ENCODE peak calls at places on chromosomes 5 and 9, in eight cellular contexts. Z is hepatocyte, G is heart right ventricle, U is psoas muscle, B is sigmoid colon, S is lung, A is kidney, F is uterus. V is an unnamed sample. For H3K4me1, the result is how much of the 10 kb centered on the place peaks cover.

GRCh38 chr9:121160025-121160424 is 41.6 kb downstream of the RAB14 start:
- DNase-seq in U (no peak), G (no peak), A (no peak), B (no peak), S (no peak), F (no peak), Z (no peak), V (no peak)

GRCh38 chr9:70551391-70551790 is 136.9 kb upstream of the KLF9 start:
- DNase-seq in F (no peak), S (no peak), U (no peak), B (no peak), A (no peak), Z (no peak), G (no peak), V (no peak)

GRCh38 chr9:89655990-89656657 is 51.3 kb downstream of the GADD45G start:
- DNase-seq in Z (no peak), B (peak), G (no peak), S (no peak), F (peak), U (no peak), A (no peak), V (no peak)

GRCh38 chr5:31385774-31386537 is 145.9 kb downstream of the DROSHA start:
- DNase-seq in B (no peak), Z (no peak), S (no peak), A (no peak), G (no peak), U (no peak), F (no peak), V (no peak)

GRCh38 chr9:118000581-118000980 is 296.4 kb downstream of the TLR4 start:
- DNase-seq in B (no peak), S (no peak), F (no peak), A (no peak), Z (no peak), G (no peak), U (no peak), V (no peak)

GRCh38 chr5:138138949-138139775 is at the start of gene NME5:
- DNase-seq in F (peak), S (peak), A (peak), U (peak), Z (peak), B (peak), G (peak), V (peak)

GRCh38 chr5:177972613-177973012 is 23.4 kb downstream of the PROP1 start:
- DNase-seq in F (no peak), U (no peak), G (no peak), S (no peak), B (no peak), Z (no peak), A (no peak), V (no peak)

GRCh38 chr9:70789086-70789485 is 332.3 kb downstream of the TRPM3 start:
- DNase-seq in U (no peak), Z (no peak), A (no peak), F (no peak), G (no peak), S (no peak), B (no peak), V (no peak)

GRCh38 chr5:61019642-61020041 is 74.6 kb downstream of the NDUFAF2 start:
- DNase-seq in Z (no peak), A (no peak), S (no peak), F (no peak), G (no peak), U (no peak), B (no peak), V (no peak)

GRCh38 chr9:112894699-112895098 is 4.0 kb upstream of the SLC46A2 start:
- DNase-seq in Z (no peak), U (no peak), A (no peak), F (no peak), B (no peak), S (no peak), G (no peak), V (no peak)

GRCh38 chr9:121671612-121672155 is 20.2 kb downstream of the DAB2IP start:
- DNase-seq in Z (no peak), U (no peak), B (no peak), G (no peak), F (peak), S (no peak), A (no peak), V (peak)

GRCh38 chr5:97046270-97046982 is 96.0 kb downstream of the LIX1 start:
- DNase-seq in S (no peak), U (no peak), F (no peak), B (no peak), Z (no peak), A (no peak), G (no peak), V (no peak)

GRCh38 chr5:1555011-1555807 is 31.4 kb upstream of the LPCAT1 start:
- DNase-seq in A (no peak), S (peak), F (peak), G (no peak), B (peak), U (no peak), Z (no peak), V (no peak)

DNA sequence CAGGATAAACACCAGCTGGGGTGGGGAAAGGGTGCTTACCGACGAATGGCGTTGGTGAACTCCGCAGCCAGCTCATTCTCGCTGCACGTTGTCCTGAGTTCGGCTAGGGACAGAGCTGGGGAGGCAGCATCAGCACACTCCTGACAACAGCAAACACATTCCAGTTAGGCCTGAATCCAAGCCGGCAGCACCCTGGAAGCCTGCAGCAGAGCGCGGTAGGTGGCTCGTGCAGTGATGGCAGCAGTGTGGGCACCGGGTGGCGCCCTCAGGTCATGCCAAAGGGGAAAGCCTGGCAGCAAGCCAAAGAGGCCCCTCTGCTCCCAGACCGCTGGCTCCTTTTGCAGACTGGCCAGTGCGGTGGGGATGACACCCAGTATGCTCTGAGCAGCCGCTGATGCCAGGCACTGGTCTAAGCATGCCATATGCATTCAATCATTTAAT is 66.9 kb downstream of the DCP2 start:
- DNase-seq in B (no peak), Z (peak), A (peak), U (peak), F (peak), S (no peak), G (peak), V (no peak)
- TF ChIP-seq CTCF in B (peak), Z (peak), A (no peak), U (no peak), F (peak), S (no peak), G (peak), V (no peak)

GRCh38 chr5:172150514-172151425 is 37.3 kb downstream of the STK10 start:
- DNase-seq in S (peak), Z (no peak), G (peak), B (peak), F (no peak), A (peak), U (peak), V (peak)

GRCh38 chr5:172156541-172156994 is 31.5 kb downstream of the STK10 start:
- DNase-seq in S (no peak), Z (no peak), G (peak), B (no peak), U (peak), A (no peak), F (no peak), V (no peak)

GRCh38 chr5:172151661-172152210 is 36.3 kb downstream of the STK10 start:
- DNase-seq in Z (no peak), U (no peak), A (no peak), F (no peak), B (no peak), S (no peak), G (no peak), V (no peak)

GRCh38 chr5:172149073-172149472 is 39.0 kb downstream of the STK10 start:
- DNase-seq in G (no peak), F (no peak), A (no peak), B (no peak), U (no peak), Z (no peak), S (no peak), V (no peak)

GRCh38 chr5:172153695-172154094 is 34.3 kb downstream of the STK10 start:
- DNase-seq in Z (no peak), B (no peak), A (no peak), G (no peak), F (no peak), U (no peak), S (no peak), V (no peak)
- H3K4me1 ChIP-seq in Z (under half), B (under half), A (under half), G (half or more), F (under half), U (under half), S (under half), V (under half)

GRCh38 chr9:4667681-4668080 is 1.4 kb upstream of the SPATA6L start:
- DNase-seq in Z (no peak), G (no peak), B (no peak), F (no peak), S (no peak), U (no peak), A (no peak), V (no peak)

GRCh38 chr9:4668604-4669003 is 2.3 kb upstream of the SPATA6L start:
- DNase-seq in F (no peak), B (no peak), U (no peak), S (no peak), Z (no peak), G (no peak), A (no peak), V (no peak)

GRCh38 chr9:4663956-4664355 is 1.9 kb downstream of the PLPP6 start:
- DNase-seq in G (no peak), A (no peak), S (no peak), Z (no peak), F (no peak), B (no peak), U (no peak), V (no peak)

GRCh38 chr9:4665357-4665756 is 923 bp downstream of the SPATA6L start:
- DNase-seq in S (no peak), A (no peak), F (no peak), G (no peak), B (no peak), U (no peak), Z (no peak), V (no peak)

DNA sequence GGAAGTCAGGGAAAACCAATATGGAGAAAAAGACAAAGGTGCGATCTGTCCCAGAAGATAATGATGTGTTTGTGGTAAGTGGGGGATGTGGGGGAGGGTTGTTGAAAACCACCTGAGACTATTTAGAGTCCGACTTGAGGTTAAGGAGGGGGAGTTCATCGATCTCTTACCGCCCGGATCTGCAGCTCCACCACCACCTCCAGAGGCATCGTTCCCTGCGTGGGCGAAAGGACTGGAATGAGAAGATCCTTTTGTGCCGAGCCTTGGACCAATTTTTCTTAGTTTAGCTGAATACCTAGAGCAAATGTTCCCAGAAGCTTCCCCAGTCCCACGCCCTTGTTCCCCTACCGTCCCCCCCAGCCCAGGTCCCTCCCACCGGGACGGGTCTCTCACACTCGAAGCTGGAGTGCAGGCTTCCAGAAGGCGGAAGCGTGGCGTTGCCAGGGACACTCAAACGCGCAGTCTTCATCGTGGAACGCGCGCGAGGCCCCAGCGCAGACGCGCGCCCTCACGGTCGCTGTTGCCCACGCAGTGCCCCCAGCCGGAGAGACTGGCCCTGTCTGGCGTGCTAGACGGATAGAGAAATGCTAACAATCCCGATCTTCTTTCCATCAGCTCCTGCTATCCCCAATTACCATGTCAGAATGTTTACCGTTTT is at the start of gene SPATA6L:
- DNase-seq in A (peak), G (peak), F (peak), Z (peak), B (peak), S (peak), U (peak), V (no peak)
- TF ChIP-seq CTCF in A (no peak), G (peak), F (peak), Z (peak), B (no peak), S (no peak), U (no peak), V (no peak)

GRCh38 chr5:78984611-78985406 is at the start of gene ARSB:
- DNase-seq in Z (peak), F (peak), B (peak), U (peak), A (peak), S (peak), G (peak), V (peak)

GRCh38 chr5:78983601-78984000 is 1.5 kb downstream of the ARSB start:
- DNase-seq in F (no peak), Z (no peak), S (no peak), A (no peak), G (no peak), B (no peak), U (no peak), V (no peak)

GRCh38 chr5:78979899-78980298 is 5.2 kb downstream of the ARSB start:
- DNase-seq in B (no peak), S (no peak), U (no peak), Z (no peak), A (no peak), G (no peak), F (no peak), V (no peak)

GRCh38 chr5:78985407-78986223 is 505 bp upstream of the ARSB start:
- DNase-seq in U (peak), Z (peak), S (peak), G (no peak), A (no peak), B (peak), F (no peak), V (peak)

DNA sequence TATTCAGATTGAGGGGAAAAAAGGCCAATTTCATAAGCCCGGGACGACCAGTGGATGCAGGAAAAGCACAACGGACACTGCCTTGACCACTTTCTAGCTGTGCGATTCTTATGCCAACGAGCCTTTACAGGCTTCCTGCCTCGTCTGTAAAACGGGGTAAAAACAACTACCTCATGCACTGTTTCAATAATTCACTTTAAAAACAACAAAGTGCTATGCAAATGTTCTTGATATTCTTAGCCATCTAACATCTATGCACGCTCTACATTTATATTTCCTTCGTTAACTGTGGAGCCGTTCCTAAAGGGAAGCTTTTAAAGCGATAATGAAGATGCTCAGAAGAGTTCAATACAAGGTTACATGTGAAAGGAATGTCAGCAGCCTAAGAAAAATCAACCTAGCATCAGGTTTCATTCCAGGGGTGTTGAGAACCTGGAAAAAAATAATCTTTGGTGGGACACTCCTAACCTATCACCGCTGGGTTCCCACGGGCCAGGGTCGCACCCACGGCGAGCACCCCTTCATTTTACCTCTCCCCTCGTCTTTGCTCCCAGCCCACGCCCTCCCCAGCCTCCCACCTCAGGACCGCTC is 995 bp downstream of the ARSB start:
- DNase-seq in F (no peak), S (no peak), A (no peak), B (no peak), G (no peak), U (no peak), Z (no peak), V (no peak)
- H3K4me1 ChIP-seq in F (under half), S (under half), A (under half), B (under half), G (under half), U (under half), Z (under half), V (under half)

GRCh38 chr9:83636813-83637212 is 13.9 kb downstream of the IDNK start:
- DNase-seq in B (no peak), G (no peak), A (no peak), S (no peak), F (no peak), U (no peak), Z (no peak), V (no peak)

GRCh38 chr9:83646500-83647239 is 23.7 kb downstream of the IDNK start:
- DNase-seq in G (no peak), F (no peak), Z (no peak), B (no peak), U (no peak), A (no peak), S (no peak), V (no peak)

GRCh38 chr9:83639266-83639665 is 16.3 kb downstream of the IDNK start:
- DNase-seq in Z (no peak), G (no peak), B (no peak), S (no peak), F (no peak), A (no peak), U (no peak), V (no peak)

GRCh38 chr9:83637389-83637788 is 14.4 kb downstream of the IDNK start:
- DNase-seq in F (no peak), S (no peak), G (no peak), U (no peak), Z (no peak), A (no peak), B (no peak), V (no peak)

GRCh38 chr9:83642784-83643183 is 19.8 kb downstream of the IDNK start:
- DNase-seq in F (no peak), G (no peak), U (no peak), Z (no peak), A (no peak), B (no peak), S (no peak), V (no peak)
- TF ChIP-seq CTCF in F (no peak), G (no peak), U (no peak), Z (no peak), A (no peak), B (no peak), S (no peak), V (no peak)

DNA sequence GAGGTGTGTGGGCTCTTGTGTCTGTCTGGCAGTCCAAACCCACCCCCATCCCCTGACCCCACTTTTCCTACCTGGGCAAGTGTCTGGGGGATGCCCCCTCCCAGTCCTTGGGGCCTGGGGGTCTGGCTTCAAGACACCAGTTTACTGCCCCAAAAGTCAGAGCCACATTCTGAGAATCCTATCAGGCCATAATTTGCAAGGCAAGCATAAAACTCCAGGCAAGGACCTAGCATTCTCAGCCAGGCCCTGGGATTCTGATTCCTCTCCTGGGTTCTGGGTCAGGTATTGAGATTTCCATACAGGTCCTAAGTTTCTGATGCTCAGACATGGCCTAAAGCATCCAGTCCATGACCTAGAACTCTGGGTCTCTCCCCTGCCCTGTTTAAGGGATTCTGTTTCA is 33.3 kb downstream of the CXXC5 start:
- DNase-seq in Z (no peak), B (no peak), A (no peak), U (no peak), S (no peak), F (no peak), G (no peak), V (no peak)
- H3K4me1 ChIP-seq in Z (under half), B (under half), A (under half), U (half or more), S (under half), F (under half), G (half or more), V (half or more)

GRCh38 chr5:140796718-140797095 is 2.1 kb downstream of the PCDHA2 start:
- DNase-seq in G (no peak), A (peak), U (no peak), Z (no peak), B (no peak), F (no peak), S (no peak), V (no peak)
- TF ChIP-seq CTCF in G (no peak), A (no peak), U (no peak), Z (no peak), B (no peak), F (no peak), S (no peak), V (no peak)

DNA sequence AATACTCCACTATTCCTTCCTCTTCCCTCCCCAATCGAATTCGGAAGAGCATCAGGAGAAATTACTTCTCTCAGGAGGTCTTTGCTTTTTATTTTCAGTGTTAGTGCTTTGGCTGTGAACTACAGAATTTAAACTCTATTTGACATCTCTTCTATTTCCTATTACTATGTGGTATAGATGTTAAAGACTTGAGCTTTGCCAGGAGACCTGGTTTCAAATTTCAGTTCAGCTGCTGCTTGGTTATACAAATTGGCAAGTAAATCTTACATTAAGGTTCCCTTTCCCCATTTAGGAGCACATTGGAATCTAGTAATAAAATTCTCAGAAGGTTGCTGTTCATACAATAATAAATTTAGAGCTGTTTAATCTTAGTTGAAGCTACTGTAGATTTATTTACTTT is 13.1 kb downstream of the UHRF2 start:
- DNase-seq in Z (no peak), B (no peak), F (no peak), G (no peak), S (no peak), A (no peak), U (no peak), V (no peak)
- H3K4me1 ChIP-seq in Z (under half), B (under half), F (under half), G (under half), S (under half), A (under half), U (under half), V (under half)

GRCh38 chr5:50962934-50963646 is 296.7 kb downstream of the PARP8 start:
- DNase-seq in U (peak), B (peak), G (peak), A (no peak), S (peak), F (peak), Z (peak), V (peak)
- TF ChIP-seq CTCF in U (peak), B (peak), G (peak), A (peak), S (peak), F (peak), Z (peak), V (peak)